ENCODE peak calls at places on chromosomes 2 and 18, in four cellular contexts. L is H9, N is neuronal stem cell, B is trophoblast cell. H is an unnamed sample.

GRCh38 chr2:235086481-235087184 is 134.8 kb downstream of the SH3BP4 start:
- DNase-seq in N (no peak), L (no peak), B (no peak), H (peak)

GRCh38 chr18:79542213-79542612 is 137.4 kb upstream of the CTDP1 start:
- DNase-seq in N (no peak), L (no peak), B (no peak), H (no peak)

GRCh38 chr2:134301099-134301970 is 47.5 kb downstream of the MGAT5 start:
- DNase-seq in B (peak), L (no peak), N (no peak), H (peak)

GRCh38 chr2:72719416-72719815 is 106.4 kb downstream of the EXOC6B start:
- DNase-seq in N (peak), L (peak), B (peak), H (peak)

GRCh38 chr2:197255550-197255949 is 55.0 kb downstream of the ANKRD44 start:
- DNase-seq in N (peak), B (peak), L (peak), H (peak)

GRCh38 chr2:224657349-224657748 is 58.8 kb downstream of the CCDC195 start:
- DNase-seq in L (no peak), N (no peak), B (no peak), H (no peak)

GRCh38 chr2:6845312-6845711 is 20.4 kb downstream of the CMPK2 start:
- DNase-seq in N (no peak), L (no peak), B (peak), H (peak)

GRCh38 chr2:58918138-58918537 is 677.0 kb upstream of the FANCL start:
- DNase-seq in B (no peak), L (no peak), N (peak), H (peak)

GRCh38 chr2:48362515-48362914 is 167.4 kb upstream of the STON1 start:
- DNase-seq in L (no peak), B (no peak), N (no peak), H (no peak)

GRCh38 chr18:80197490-80197889 is 49.8 kb downstream of the PARD6G start:
- DNase-seq in L (no peak), B (no peak), N (no peak), H (peak)

GRCh38 chr18:74204543-74205152 is 56.3 kb downstream of the TIMM21 start:
- DNase-seq in B (no peak), L (no peak), N (no peak), H (peak)

GRCh38 chr2:65724341-65724740 is 291.9 kb upstream of the SPRED2 start:
- DNase-seq in B (no peak), N (no peak), L (no peak), H (no peak)

GRCh38 chr2:241900251-241901017 is 30.9 kb downstream of the RTP5 start:
- DNase-seq in L (peak), B (no peak), N (no peak), H (no peak)

GRCh38 chr2:56053679-56054078 is 130.1 kb upstream of the EFEMP1 start:
- DNase-seq in N (peak), B (no peak), L (no peak), H (no peak)

GRCh38 chr2:151878655-151879563 is 50.7 kb upstream of the ARL5A start:
- DNase-seq in N (no peak), L (no peak), B (peak), H (peak)

DNA sequence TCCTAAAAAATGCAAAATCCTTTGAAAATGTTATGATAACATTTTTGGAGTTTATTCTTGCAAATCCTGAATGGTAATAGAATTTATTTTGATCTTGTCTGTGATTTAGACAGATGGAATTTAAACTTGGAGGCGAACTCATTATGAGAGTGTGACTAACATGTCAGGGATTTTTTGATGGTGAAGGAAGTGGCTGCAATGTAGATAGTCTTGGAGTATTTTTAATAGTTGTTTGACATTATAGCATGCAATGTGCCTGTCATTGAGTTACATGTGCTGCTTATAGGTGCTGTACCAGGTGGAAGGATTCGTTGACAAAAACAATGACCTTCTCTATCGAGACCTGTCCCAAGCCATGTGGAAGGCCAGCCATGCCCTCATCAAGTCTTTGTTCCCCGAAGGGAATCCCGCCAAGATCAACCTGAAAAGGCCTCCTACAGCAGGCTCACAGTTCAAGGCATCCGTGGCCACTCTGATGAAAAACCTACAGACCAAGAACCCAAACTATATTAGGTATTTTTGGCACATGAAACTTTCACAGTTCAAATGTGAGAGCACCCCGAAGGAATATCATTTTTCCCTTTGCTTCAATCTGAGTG is 141.8 kb downstream of the MYO1B start:
- DNase-seq in L (no peak), N (no peak), B (peak), H (peak)
- H2BK5ac ChIP-seq in L (no peak), N (no peak), B (no peak), H (no peak)

GRCh38 chr2:200810252-200810650 is 1.5 kb upstream of the BZW1 start:
- DNase-seq in B (no peak), L (no peak), N (no peak), H (peak)

GRCh38 chr2:200812122-200813022 is 662 bp downstream of the BZW1 start:
- DNase-seq in L (peak), N (peak), B (peak), H (peak)

GRCh38 chr2:200810967-200811335 is 759 bp upstream of the BZW1 start:
- DNase-seq in L (no peak), N (no peak), B (no peak), H (no peak)

GRCh38 chr2:200811336-200812121 is at the start of gene BZW1:
- DNase-seq in N (peak), L (peak), B (peak), H (peak)

GRCh38 chr2:200809506-200810251 is 2.0 kb upstream of the BZW1 start:
- DNase-seq in N (no peak), L (no peak), B (no peak), H (peak)
- H3K23ac ChIP-seq in N (no peak), L (no peak), B (no peak), H (no peak)

DNA sequence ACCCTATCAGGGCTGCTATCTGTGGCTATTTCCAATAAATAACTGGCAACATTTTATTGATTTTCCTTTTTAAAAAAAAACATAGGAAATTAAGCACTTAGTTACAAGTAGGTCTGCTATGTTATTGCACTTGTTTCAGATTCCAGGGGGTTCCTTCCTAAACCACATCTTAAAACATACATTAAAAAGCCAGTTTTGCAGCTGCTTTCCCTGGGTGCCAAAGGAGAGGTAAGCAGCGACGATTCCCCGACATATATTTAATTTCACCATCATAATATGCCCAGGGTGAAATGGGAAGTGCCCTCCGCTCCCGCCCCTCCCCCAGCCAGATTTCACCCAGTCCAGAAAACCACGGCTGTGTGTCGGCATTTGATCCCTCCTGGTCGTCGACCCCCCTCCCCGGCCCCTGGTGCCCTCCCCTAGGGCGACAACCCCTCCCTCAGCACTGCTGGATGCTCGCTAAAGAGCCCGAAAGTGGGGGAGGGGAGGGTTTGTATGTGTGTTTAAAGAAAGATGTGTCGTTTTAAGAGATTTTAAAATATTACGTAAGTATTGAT is 3.1 kb upstream of the BCL11A start:
- DNase-seq in N (no peak), L (no peak), B (no peak), H (no peak)
- H2AK5ac ChIP-seq in N (no peak), L (no peak), B (no peak), H (no peak)

GRCh38 chr2:33220533-33220932 is 255.9 kb upstream of the RASGRP3 start:
- DNase-seq in N (no peak), B (peak), L (no peak), H (peak)

GRCh38 chr2:33223851-33224250 is 252.6 kb upstream of the RASGRP3 start:
- DNase-seq in L (no peak), N (no peak), B (peak), H (peak)

GRCh38 chr2:33221046-33221784 is 255.2 kb upstream of the RASGRP3 start:
- DNase-seq in L (no peak), N (no peak), B (peak), H (no peak)

GRCh38 chr2:33219850-33220275 is 256.6 kb upstream of the RASGRP3 start:
- DNase-seq in B (peak), N (no peak), L (no peak), H (peak)

GRCh38 chr2:33222309-33222708 is 254.1 kb upstream of the RASGRP3 start:
- DNase-seq in B (peak), N (no peak), L (no peak), H (peak)
- H2BK5ac ChIP-seq in B (no peak), N (no peak), L (no peak), H (no peak)